ENCODE peak calls at places on chromosomes 2 and 18, in four cellular contexts. C, I, Z and E are unnamed samples.

GRCh38 chr2:73175663-73176204 is 26.6 kb upstream of the NOTO start:
- DNase-seq in I (peak; percentile 78), Z (peak; percentile 93), C (peak; percentile 48), E (peak; percentile 81)

GRCh38 chr18:75639468-75639831 is 211.9 kb upstream of the SMIM21 start:
- DNase-seq in Z (no peak), I (no peak), C (no peak), E (peak; percentile 18)

GRCh38 chr18:59718108-59719057 is 21.2 kb upstream of the CCBE1 start:
- DNase-seq in Z (no peak), I (no peak), C (no peak), E (no peak)

GRCh38 chr2:240298803-240299709 is 136.4 kb upstream of the GPC1 start:
- DNase-seq in C (no peak), I (no peak), Z (peak; percentile 17), E (no peak)

GRCh38 chr2:143716527-143716926 is 587.3 kb downstream of the ARHGAP15 start:
- DNase-seq in I (no peak), Z (no peak), C (no peak), E (no peak)

GRCh38 chr2:6927186-6927585 is 10.0 kb downstream of the RNF144A start:
- DNase-seq in C (no peak), Z (peak; percentile 31), I (no peak), E (no peak)

GRCh38 chr2:172038604-172039003 is 38.9 kb downstream of the METAP1D start:
- DNase-seq in Z (no peak), C (no peak), I (no peak), E (no peak)

GRCh38 chr2:225076125-225076524 is 33.9 kb upstream of the DOCK10 start:
- DNase-seq in I (no peak), C (no peak), Z (no peak), E (no peak)

GRCh38 chr2:138435701-138436100 is 65.9 kb upstream of the SPOPL start:
- DNase-seq in C (no peak), I (no peak), Z (no peak), E (no peak)

GRCh38 chr2:206456078-206456769 is 12.9 kb downstream of the ADAM23 start:
- DNase-seq in C (no peak), Z (no peak), I (no peak), E (peak; percentile 53)

GRCh38 chr18:77560334-77560970 is 310.8 kb downstream of the GALR1 start:
- DNase-seq in Z (no peak), I (no peak), C (no peak), E (no peak)

GRCh38 chr2:241314181-241314932 is 1.1 kb downstream of the HDLBP start:
- DNase-seq in I (no peak), Z (no peak), C (no peak), E (no peak)

GRCh38 chr2:42566006-42566405 is 2.4 kb upstream of the MTA3 start:
- DNase-seq in Z (no peak), C (no peak), I (no peak), E (no peak)

GRCh38 chr2:151808258-151809072 is 19.8 kb downstream of the ARL5A start:
- DNase-seq in Z (no peak), I (no peak), C (no peak), E (no peak)

GRCh38 chr18:58315041-58315440 is 271.0 kb downstream of the NEDD4L start:
- DNase-seq in C (no peak), I (no peak), Z (no peak), E (no peak)

GRCh38 chr2:207847098-207847806 is 77.5 kb upstream of the FZD5 start:
- DNase-seq in Z (no peak), I (no peak), C (no peak), E (no peak)

GRCh38 chr2:85598594-85599340 is 3.2 kb downstream of the RNF181 start:
- DNase-seq in Z (no peak), I (no peak), C (no peak), E (no peak)

GRCh38 chr2:128520787-128521186 is 202.1 kb upstream of the HS6ST1 start:
- DNase-seq in C (peak; percentile 4), I (no peak), Z (no peak), E (no peak)

GRCh38 chr2:38130877-38131276 is 54.9 kb upstream of the CYP1B1 start:
- DNase-seq in Z (no peak), C (no peak), I (no peak), E (no peak)

GRCh38 chr2:181393472-181393871 is 63.7 kb upstream of the ITGA4 start:
- DNase-seq in C (no peak), I (no peak), Z (no peak), E (no peak)

GRCh38 chr2:128395640-128396499 is 77.2 kb upstream of the HS6ST1 start:
- DNase-seq in C (no peak), I (no peak), Z (peak; percentile 20), E (peak; percentile 5)

GRCh38 chr2:230910546-230911135 is 14.4 kb downstream of the GPR55 start:
- DNase-seq in I (no peak), Z (no peak), C (no peak), E (peak; percentile 4)

GRCh38 chr18:59865241-59865986 is 34.4 kb upstream of the PMAIP1 start:
- DNase-seq in I (no peak), C (no peak), Z (no peak), E (no peak)